ENCODE peak calls at places on chromosomes 13 and 19, in eight cellular contexts. C is mucosa of descending colon, S is PC-3, Q is lung, X is heart left ventricle, K is foreskin fibroblast, H is epithelial cell of esophagus, T is Calu3. B is an unnamed sample.

GRCh38 chr13:33367931-33368330 is 82.4 kb upstream of the STARD13 start:
- DNase-seq in C (no peak), S (no peak), Q (no peak), X (no peak), K (no peak), H (no peak), T (no peak), B (no peak)

GRCh38 chr19:37370880-37371661 is at the start of gene ZNF527:
- DNase-seq in C (peak; percentile 97), S (peak; percentile 85), Q (peak; percentile 97), X (peak; percentile 98), K (peak; percentile 97), H (peak; percentile 98), T (peak; percentile 98), B (peak; percentile 98)

GRCh38 chr19:38713227-38713649 is 31.0 kb downstream of the CAPN12 start:
- DNase-seq in C (no peak), S (no peak), Q (no peak), X (peak; percentile 63), K (no peak), H (no peak), T (no peak), B (peak; percentile 52)

GRCh38 chr19:11587302-11587972 is 9.8 kb upstream of the ZNF627 start:
- DNase-seq in C (peak; percentile 88), S (peak; percentile 85), Q (peak; percentile 76), X (peak; percentile 65), K (peak; percentile 44), H (peak; percentile 61), T (peak; percentile 71), B (peak; percentile 80)

GRCh38 chr19:58401825-58402433 is 6.5 kb downstream of the RNF225 start:
- DNase-seq in C (no peak), S (no peak), Q (no peak), X (no peak), K (no peak), H (no peak), T (no peak), B (no peak)

GRCh38 chr19:5989388-5990074 is 11.6 kb upstream of the RANBP3 start:
- DNase-seq in C (no peak), S (no peak), Q (no peak), X (no peak), K (no peak), H (no peak), T (no peak), B (no peak)

GRCh38 chr13:71514900-71515598 is 352.0 kb downstream of the DACH1 start:
- DNase-seq in C (no peak), S (no peak), Q (no peak), X (no peak), K (no peak), H (no peak), T (no peak), B (no peak)

GRCh38 chr19:45999653-46000121 is 4.4 kb downstream of the CCDC61 start:
- DNase-seq in C (no peak), S (no peak), Q (no peak), X (no peak), K (peak; percentile 38), H (peak; percentile 42), T (no peak), B (no peak)

GRCh38 chr13:60261432-60262351 is 98.0 kb upstream of the DIAPH3 start:
- DNase-seq in C (no peak), S (no peak), Q (no peak), X (no peak), K (no peak), H (peak; percentile 14), T (no peak), B (peak; percentile 21)

GRCh38 chr13:90375851-90376250 is 971.6 kb upstream of the MIR17HG start:
- DNase-seq in C (no peak), S (peak; percentile 47), Q (no peak), X (no peak), K (no peak), H (no peak), T (no peak), B (no peak)

GRCh38 chr19:19662866-19663291 is 597 bp downstream of the ATP13A1 start:
- DNase-seq in C (no peak), S (no peak), Q (peak; percentile 44), X (no peak), K (no peak), H (no peak), T (no peak), B (peak; percentile 72)

GRCh38 chr13:90867336-90867683 is 480.2 kb upstream of the MIR17HG start:
- DNase-seq in C (peak; percentile 77), S (peak; percentile 86), Q (peak; percentile 72), X (peak; percentile 42), K (peak; percentile 2), H (peak; percentile 90), T (peak; percentile 58), B (peak; percentile 63)

GRCh38 chr19:33809960-33810359 is 13.3 kb downstream of the KCTD15 start:
- DNase-seq in C (no peak), S (no peak), Q (no peak), X (no peak), K (peak; percentile 24), H (no peak), T (no peak), B (no peak)

GRCh38 chr19:29266603-29267002 is 53.7 kb upstream of the UQCRFS1 start:
- DNase-seq in C (no peak), S (no peak), Q (no peak), X (no peak), K (no peak), H (no peak), T (no peak), B (no peak)

GRCh38 chr13:85529216-85529590 is 270.0 kb downstream of the SLITRK6 start:
- DNase-seq in C (no peak), S (peak; percentile 64), Q (no peak), X (no peak), K (peak; percentile 14), H (peak; percentile 34), T (no peak), B (no peak)

GRCh38 chr13:50410921-50411712 is 395.9 kb downstream of the KCNRG start:
- DNase-seq in C (no peak), S (peak; percentile 82), Q (peak; percentile 35), X (no peak), K (peak; percentile 77), H (peak; percentile 90), T (peak; percentile 43), B (no peak)

GRCh38 chr19:3644351-3645066 is 17.9 kb upstream of the CACTIN start:
- DNase-seq in C (no peak), S (no peak), Q (no peak), X (no peak), K (peak; percentile 36), H (no peak), T (no peak), B (peak; percentile 43)

GRCh38 chr13:78326608-78327007 is 276.7 kb downstream of the POU4F1 start:
- DNase-seq in C (no peak), S (peak; percentile 20), Q (no peak), X (no peak), K (no peak), H (peak; percentile 79), T (no peak), B (no peak)

GRCh38 chr13:24905242-24905641 is 141.3 kb downstream of the RNF17 start:
- DNase-seq in C (no peak), S (peak; percentile 52), Q (no peak), X (no peak), K (no peak), H (peak; percentile 40), T (no peak), B (no peak)

GRCh38 chr19:19146865-19147264 is 8.6 kb upstream of the TMEM161A start:
- DNase-seq in C (no peak), S (no peak), Q (no peak), X (no peak), K (no peak), H (no peak), T (no peak), B (no peak)

GRCh38 chr19:53868091-53868891 is 608 bp downstream of the MYADM start:
- DNase-seq in C (peak; percentile 57), S (peak; percentile 69), Q (peak; percentile 67), X (peak; percentile 52), K (peak; percentile 54), H (peak; percentile 36), T (peak; percentile 73), B (peak; percentile 70)

GRCh38 chr19:28014821-28015405 is 1198.0 kb downstream of the UQCRFS1 start:
- DNase-seq in C (no peak), S (no peak), Q (no peak), X (no peak), K (no peak), H (no peak), T (no peak), B (no peak)

GRCh38 chr19:28010656-28011055 is 1202.3 kb downstream of the UQCRFS1 start:
- DNase-seq in C (peak; percentile 9), S (no peak), Q (no peak), X (no peak), K (no peak), H (no peak), T (no peak), B (no peak)

GRCh38 chr19:28009696-28010095 is 1203.3 kb downstream of the UQCRFS1 start:
- DNase-seq in C (no peak), S (no peak), Q (no peak), X (no peak), K (no peak), H (no peak), T (no peak), B (no peak)

GRCh38 chr19:28008695-28009094 is 1204.3 kb downstream of the UQCRFS1 start:
- DNase-seq in C (no peak), S (no peak), Q (no peak), X (no peak), K (no peak), H (no peak), T (no peak), B (no peak)

GRCh38 chr19:28012361-28012760 is 1200.6 kb downstream of the UQCRFS1 start:
- DNase-seq in C (no peak), S (no peak), Q (no peak), X (no peak), K (no peak), H (no peak), T (no peak), B (no peak)
- TF ChIP-seq CTCF in C (no peak), S (no peak), Q (no peak), X (no peak), K (no peak), H (no peak), T (no peak), B (no peak)

GRCh38 chr13:45340422-45341033 is 455 bp downstream of the TPT1 start:
- DNase-seq in C (peak; percentile 92), S (peak; percentile 80), Q (peak; percentile 93), X (peak; percentile 95), K (peak; percentile 93), H (peak; percentile 86), T (peak; percentile 91), B (peak; percentile 94)
- TF ChIP-seq CTCF in C (peak; percentile 54), S (no peak), Q (no peak), X (peak; percentile 48), K (peak; percentile 46), H (peak; percentile 59), T (no peak), B (peak; percentile 25)

GRCh38 chr19:1235625-1236538 is 1.9 kb downstream of the CBARP start:
- DNase-seq in C (no peak), S (peak; percentile 45), Q (no peak), X (no peak), K (no peak), H (peak; percentile 46), T (no peak), B (no peak)
- TF ChIP-seq CTCF in C (no peak), S (no peak), Q (no peak), X (no peak), K (no peak), H (no peak), T (no peak), B (no peak)

DNA sequence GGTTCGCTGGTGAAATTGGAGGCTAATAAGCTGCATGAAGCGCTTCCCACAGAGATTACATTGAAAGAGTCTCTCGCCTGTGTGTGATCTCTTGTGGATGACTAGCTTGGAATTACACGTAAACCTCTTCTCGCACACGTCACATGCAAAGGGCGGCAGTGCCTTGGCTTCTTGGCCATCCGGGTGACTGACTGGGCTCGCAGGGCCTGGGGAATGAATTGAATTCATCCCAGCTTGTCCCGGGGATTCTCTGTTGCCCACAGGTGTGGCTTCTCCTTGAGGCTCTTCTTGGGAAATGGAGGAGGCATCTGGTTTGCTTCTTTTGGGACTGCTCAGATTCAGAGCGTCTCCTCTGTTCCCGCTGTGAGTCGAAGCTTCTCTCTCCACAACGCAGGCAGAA is 19.8 kb downstream of the ZSCAN5C start:
- DNase-seq in C (no peak), S (no peak), Q (no peak), X (no peak), K (no peak), H (no peak), T (no peak), B (no peak)
- TF ChIP-seq CTCF in C (no peak), S (peak; percentile 34), Q (no peak), X (no peak), K (no peak), H (no peak), T (no peak), B (no peak)

B was measured in colonic mucosa.